ENCODE peak calls at places on chromosomes 11 and 22, in six cellular contexts. One of them, this sample, is unnamed.

GRCh38 chr11:102111787-102112653 is 1.8 kb downstream of the YAP1 start:
- DNase-seq in Calu3: no peak
- DNase-seq in GM23248: peak
- DNase-seq in thoracic aorta: peak
- DNase-seq in activated T-helper 1 cell treated with anti-CD3 and anti-CD28 coated beads, Interleukin-12 subunit alpha, Interleukin-12 subunit beta, Interleukin-2, Interleukin-4 antibody, amounts not matched to agents 30 ng/mL and 10 ng/mL and 1 ng/mL, durations not matched to agents 14 hours and 24 hours and 36 hours: no peak
- DNase-seq in psoas muscle: peak
- DNase-seq in this sample: peak

GRCh38 chr22:20267441-20268288 is 453 bp downstream of the RTN4R start:
- DNase-seq in GM23248: no peak
- DNase-seq in Calu3: peak
- DNase-seq in activated T-helper 1 cell treated with anti-CD3 and anti-CD28 coated beads, Interleukin-12 subunit alpha, Interleukin-12 subunit beta, Interleukin-2, Interleukin-4 antibody, amounts not matched to agents 30 ng/mL and 10 ng/mL and 1 ng/mL, durations not matched to agents 14 hours and 24 hours and 36 hours: no peak
- DNase-seq in thoracic aorta: no peak
- DNase-seq in psoas muscle: no peak
- DNase-seq in this sample: no peak

GRCh38 chr11:6757373-6757967 is 14.3 kb downstream of the OR2AG2 start:
- DNase-seq in GM23248: peak
- DNase-seq in Calu3: peak
- DNase-seq in thoracic aorta: no peak
- DNase-seq in psoas muscle: no peak
- DNase-seq in activated T-helper 1 cell treated with anti-CD3 and anti-CD28 coated beads, Interleukin-12 subunit alpha, Interleukin-12 subunit beta, Interleukin-2, Interleukin-4 antibody, amounts not matched to agents 30 ng/mL and 10 ng/mL and 1 ng/mL, durations not matched to agents 14 hours and 24 hours and 36 hours: peak
- DNase-seq in this sample: peak

GRCh38 chr22:35314161-35314942 is 14.7 kb downstream of the TOM1 start:
- DNase-seq in psoas muscle: no peak
- DNase-seq in thoracic aorta: no peak
- DNase-seq in Calu3: no peak
- DNase-seq in activated T-helper 1 cell treated with anti-CD3 and anti-CD28 coated beads, Interleukin-12 subunit alpha, Interleukin-12 subunit beta, Interleukin-2, Interleukin-4 antibody, amounts not matched to agents 30 ng/mL and 10 ng/mL and 1 ng/mL, durations not matched to agents 14 hours and 24 hours and 36 hours: no peak
- DNase-seq in GM23248: no peak
- DNase-seq in this sample: no peak

GRCh38 chr22:22068025-22068424 is 85.4 kb upstream of the TOP3B start:
- DNase-seq in Calu3: no peak
- DNase-seq in thoracic aorta: no peak
- DNase-seq in psoas muscle: no peak
- DNase-seq in activated T-helper 1 cell treated with anti-CD3 and anti-CD28 coated beads, Interleukin-12 subunit alpha, Interleukin-12 subunit beta, Interleukin-2, Interleukin-4 antibody, amounts not matched to agents 30 ng/mL and 10 ng/mL and 1 ng/mL, durations not matched to agents 14 hours and 24 hours and 36 hours: no peak
- DNase-seq in GM23248: no peak
- DNase-seq in this sample: no peak

GRCh38 chr11:28464252-28464867 is 356.2 kb downstream of the METTL15 start:
- DNase-seq in activated T-helper 1 cell treated with anti-CD3 and anti-CD28 coated beads, Interleukin-12 subunit alpha, Interleukin-12 subunit beta, Interleukin-2, Interleukin-4 antibody, amounts not matched to agents 30 ng/mL and 10 ng/mL and 1 ng/mL, durations not matched to agents 14 hours and 24 hours and 36 hours: no peak
- DNase-seq in psoas muscle: no peak
- DNase-seq in thoracic aorta: no peak
- DNase-seq in GM23248: no peak
- DNase-seq in Calu3: no peak
- DNase-seq in this sample: no peak

GRCh38 chr11:117824571-117825537 is at the start of gene FXYD2:
- DNase-seq in thoracic aorta: no peak
- DNase-seq in psoas muscle: peak
- DNase-seq in activated T-helper 1 cell treated with anti-CD3 and anti-CD28 coated beads, Interleukin-12 subunit alpha, Interleukin-12 subunit beta, Interleukin-2, Interleukin-4 antibody, amounts not matched to agents 30 ng/mL and 10 ng/mL and 1 ng/mL, durations not matched to agents 14 hours and 24 hours and 36 hours: no peak
- DNase-seq in GM23248: no peak
- DNase-seq in Calu3: no peak
- DNase-seq in this sample: no peak

GRCh38 chr11:119441898-119442243 is 18.9 kb upstream of the THY1 start:
- DNase-seq in thoracic aorta: no peak
- DNase-seq in activated T-helper 1 cell treated with anti-CD3 and anti-CD28 coated beads, Interleukin-12 subunit alpha, Interleukin-12 subunit beta, Interleukin-2, Interleukin-4 antibody, amounts not matched to agents 30 ng/mL and 10 ng/mL and 1 ng/mL, durations not matched to agents 14 hours and 24 hours and 36 hours: no peak
- DNase-seq in GM23248: no peak
- DNase-seq in psoas muscle: no peak
- DNase-seq in Calu3: no peak
- DNase-seq in this sample: no peak

GRCh38 chr11:46385169-46386004 is 3.9 kb downstream of the MDK start:
- DNase-seq in Calu3: no peak
- DNase-seq in psoas muscle: no peak
- DNase-seq in activated T-helper 1 cell treated with anti-CD3 and anti-CD28 coated beads, Interleukin-12 subunit alpha, Interleukin-12 subunit beta, Interleukin-2, Interleukin-4 antibody, amounts not matched to agents 30 ng/mL and 10 ng/mL and 1 ng/mL, durations not matched to agents 14 hours and 24 hours and 36 hours: no peak
- DNase-seq in GM23248: no peak
- DNase-seq in thoracic aorta: no peak
- DNase-seq in this sample: no peak

GRCh38 chr11:125398475-125398874 is 97.6 kb downstream of the FEZ1 start:
- DNase-seq in activated T-helper 1 cell treated with anti-CD3 and anti-CD28 coated beads, Interleukin-12 subunit alpha, Interleukin-12 subunit beta, Interleukin-2, Interleukin-4 antibody, amounts not matched to agents 30 ng/mL and 10 ng/mL and 1 ng/mL, durations not matched to agents 14 hours and 24 hours and 36 hours: no peak
- DNase-seq in Calu3: no peak
- DNase-seq in psoas muscle: no peak
- DNase-seq in thoracic aorta: no peak
- DNase-seq in GM23248: no peak
- DNase-seq in this sample: no peak

GRCh38 chr11:26730711-26731460 is 9.0 kb upstream of the SLC5A12 start:
- DNase-seq in activated T-helper 1 cell treated with anti-CD3 and anti-CD28 coated beads, Interleukin-12 subunit alpha, Interleukin-12 subunit beta, Interleukin-2, Interleukin-4 antibody, amounts not matched to agents 30 ng/mL and 10 ng/mL and 1 ng/mL, durations not matched to agents 14 hours and 24 hours and 36 hours: no peak
- DNase-seq in thoracic aorta: no peak
- DNase-seq in GM23248: peak
- DNase-seq in psoas muscle: no peak
- DNase-seq in Calu3: no peak
- DNase-seq in this sample: peak

GRCh38 chr22:37345863-37346514 is 63.7 kb downstream of the CYTH4 start:
- DNase-seq in activated T-helper 1 cell treated with anti-CD3 and anti-CD28 coated beads, Interleukin-12 subunit alpha, Interleukin-12 subunit beta, Interleukin-2, Interleukin-4 antibody, amounts not matched to agents 30 ng/mL and 10 ng/mL and 1 ng/mL, durations not matched to agents 14 hours and 24 hours and 36 hours: no peak
- DNase-seq in thoracic aorta: no peak
- DNase-seq in psoas muscle: no peak
- DNase-seq in Calu3: no peak
- DNase-seq in GM23248: peak
- DNase-seq in this sample: peak

GRCh38 chr22:30424471-30425326 is 869 bp upstream of the MTFP1 start:
- DNase-seq in activated T-helper 1 cell treated with anti-CD3 and anti-CD28 coated beads, Interleukin-12 subunit alpha, Interleukin-12 subunit beta, Interleukin-2, Interleukin-4 antibody, amounts not matched to agents 30 ng/mL and 10 ng/mL and 1 ng/mL, durations not matched to agents 14 hours and 24 hours and 36 hours: no peak
- DNase-seq in GM23248: peak
- DNase-seq in thoracic aorta: no peak
- DNase-seq in Calu3: peak
- DNase-seq in psoas muscle: no peak
- DNase-seq in this sample: no peak

GRCh38 chr22:25494774-25495173 is 69.7 kb upstream of the GRK3 start:
- DNase-seq in activated T-helper 1 cell treated with anti-CD3 and anti-CD28 coated beads, Interleukin-12 subunit alpha, Interleukin-12 subunit beta, Interleukin-2, Interleukin-4 antibody, amounts not matched to agents 30 ng/mL and 10 ng/mL and 1 ng/mL, durations not matched to agents 14 hours and 24 hours and 36 hours: no peak
- DNase-seq in thoracic aorta: no peak
- DNase-seq in psoas muscle: no peak
- DNase-seq in Calu3: no peak
- DNase-seq in GM23248: no peak
- DNase-seq in this sample: no peak

GRCh38 chr11:44226945-44227344 is 83.0 kb downstream of the ALX4 start:
- DNase-seq in activated T-helper 1 cell treated with anti-CD3 and anti-CD28 coated beads, Interleukin-12 subunit alpha, Interleukin-12 subunit beta, Interleukin-2, Interleukin-4 antibody, amounts not matched to agents 30 ng/mL and 10 ng/mL and 1 ng/mL, durations not matched to agents 14 hours and 24 hours and 36 hours: no peak
- DNase-seq in GM23248: no peak
- DNase-seq in Calu3: no peak
- DNase-seq in thoracic aorta: no peak
- DNase-seq in psoas muscle: no peak
- DNase-seq in this sample: no peak

GRCh38 chr11:46363455-46363920 is 16.2 kb downstream of the DGKZ start:
- DNase-seq in psoas muscle: peak
- DNase-seq in activated T-helper 1 cell treated with anti-CD3 and anti-CD28 coated beads, Interleukin-12 subunit alpha, Interleukin-12 subunit beta, Interleukin-2, Interleukin-4 antibody, amounts not matched to agents 30 ng/mL and 10 ng/mL and 1 ng/mL, durations not matched to agents 14 hours and 24 hours and 36 hours: no peak
- DNase-seq in thoracic aorta: no peak
- DNase-seq in GM23248: peak
- DNase-seq in Calu3: peak
- DNase-seq in this sample: peak

GRCh38 chr11:2525166-2525861 is 80.5 kb downstream of the KCNQ1 start:
- DNase-seq in psoas muscle: peak
- DNase-seq in activated T-helper 1 cell treated with anti-CD3 and anti-CD28 coated beads, Interleukin-12 subunit alpha, Interleukin-12 subunit beta, Interleukin-2, Interleukin-4 antibody, amounts not matched to agents 30 ng/mL and 10 ng/mL and 1 ng/mL, durations not matched to agents 14 hours and 24 hours and 36 hours: no peak
- DNase-seq in Calu3: no peak
- DNase-seq in GM23248: no peak
- DNase-seq in thoracic aorta: no peak
- DNase-seq in this sample: no peak

GRCh38 chr11:67436459-67437081 is 912 bp downstream of the PTPRCAP start:
- DNase-seq in activated T-helper 1 cell treated with anti-CD3 and anti-CD28 coated beads, Interleukin-12 subunit alpha, Interleukin-12 subunit beta, Interleukin-2, Interleukin-4 antibody, amounts not matched to agents 30 ng/mL and 10 ng/mL and 1 ng/mL, durations not matched to agents 14 hours and 24 hours and 36 hours: peak
- DNase-seq in GM23248: no peak
- DNase-seq in Calu3: no peak
- DNase-seq in psoas muscle: no peak
- DNase-seq in thoracic aorta: no peak
- DNase-seq in this sample: no peak

GRCh38 chr11:132576706-132577105 is 955.6 kb downstream of the OPCML start:
- DNase-seq in psoas muscle: no peak
- DNase-seq in activated T-helper 1 cell treated with anti-CD3 and anti-CD28 coated beads, Interleukin-12 subunit alpha, Interleukin-12 subunit beta, Interleukin-2, Interleukin-4 antibody, amounts not matched to agents 30 ng/mL and 10 ng/mL and 1 ng/mL, durations not matched to agents 14 hours and 24 hours and 36 hours: no peak
- DNase-seq in GM23248: peak
- DNase-seq in thoracic aorta: no peak
- DNase-seq in Calu3: no peak
- DNase-seq in this sample: peak

GRCh38 chr11:120324932-120325810 is at the start of gene TLCD5:
- DNase-seq in activated T-helper 1 cell treated with anti-CD3 and anti-CD28 coated beads, Interleukin-12 subunit alpha, Interleukin-12 subunit beta, Interleukin-2, Interleukin-4 antibody, amounts not matched to agents 30 ng/mL and 10 ng/mL and 1 ng/mL, durations not matched to agents 14 hours and 24 hours and 36 hours: peak
- DNase-seq in psoas muscle: peak
- DNase-seq in GM23248: peak
- DNase-seq in Calu3: peak
- DNase-seq in thoracic aorta: no peak
- DNase-seq in this sample: peak

GRCh38 chr11:66471142-66471541 is 4.4 kb downstream of the PELI3 start:
- DNase-seq in GM23248: no peak
- DNase-seq in activated T-helper 1 cell treated with anti-CD3 and anti-CD28 coated beads, Interleukin-12 subunit alpha, Interleukin-12 subunit beta, Interleukin-2, Interleukin-4 antibody, amounts not matched to agents 30 ng/mL and 10 ng/mL and 1 ng/mL, durations not matched to agents 14 hours and 24 hours and 36 hours: no peak
- DNase-seq in thoracic aorta: no peak
- DNase-seq in psoas muscle: no peak
- DNase-seq in Calu3: no peak
- DNase-seq in this sample: no peak

GRCh38 chr11:107272561-107272960 is 185.1 kb downstream of the CWF19L2 start:
- DNase-seq in GM23248: no peak
- DNase-seq in activated T-helper 1 cell treated with anti-CD3 and anti-CD28 coated beads, Interleukin-12 subunit alpha, Interleukin-12 subunit beta, Interleukin-2, Interleukin-4 antibody, amounts not matched to agents 30 ng/mL and 10 ng/mL and 1 ng/mL, durations not matched to agents 14 hours and 24 hours and 36 hours: no peak
- DNase-seq in Calu3: no peak
- DNase-seq in thoracic aorta: no peak
- DNase-seq in psoas muscle: no peak
- DNase-seq in this sample: no peak

GRCh38 chr22:35308480-35308945 is 8.8 kb downstream of the TOM1 start:
- DNase-seq in activated T-helper 1 cell treated with anti-CD3 and anti-CD28 coated beads, Interleukin-12 subunit alpha, Interleukin-12 subunit beta, Interleukin-2, Interleukin-4 antibody, amounts not matched to agents 30 ng/mL and 10 ng/mL and 1 ng/mL, durations not matched to agents 14 hours and 24 hours and 36 hours: no peak
- DNase-seq in thoracic aorta: no peak
- DNase-seq in Calu3: no peak
- DNase-seq in psoas muscle: no peak
- DNase-seq in GM23248: no peak
- DNase-seq in this sample: no peak

GRCh38 chr22:37643225-37643847 is 3.9 kb downstream of the SH3BP1 start:
- DNase-seq in activated T-helper 1 cell treated with anti-CD3 and anti-CD28 coated beads, Interleukin-12 subunit alpha, Interleukin-12 subunit beta, Interleukin-2, Interleukin-4 antibody, amounts not matched to agents 30 ng/mL and 10 ng/mL and 1 ng/mL, durations not matched to agents 14 hours and 24 hours and 36 hours: peak
- DNase-seq in GM23248: peak
- DNase-seq in thoracic aorta: peak
- DNase-seq in psoas muscle: peak
- DNase-seq in Calu3: peak
- DNase-seq in this sample: peak

GRCh38 chr11:72642815-72643511 is 31.3 kb downstream of the PDE2A start:
- DNase-seq in psoas muscle: peak
- DNase-seq in Calu3: peak
- DNase-seq in GM23248: peak
- DNase-seq in activated T-helper 1 cell treated with anti-CD3 and anti-CD28 coated beads, Interleukin-12 subunit alpha, Interleukin-12 subunit beta, Interleukin-2, Interleukin-4 antibody, amounts not matched to agents 30 ng/mL and 10 ng/mL and 1 ng/mL, durations not matched to agents 14 hours and 24 hours and 36 hours: peak
- DNase-seq in thoracic aorta: no peak
- DNase-seq in this sample: peak

GRCh38 chr22:48702573-48703264 is 1125.0 kb downstream of the BRD1 start:
- DNase-seq in activated T-helper 1 cell treated with anti-CD3 and anti-CD28 coated beads, Interleukin-12 subunit alpha, Interleukin-12 subunit beta, Interleukin-2, Interleukin-4 antibody, amounts not matched to agents 30 ng/mL and 10 ng/mL and 1 ng/mL, durations not matched to agents 14 hours and 24 hours and 36 hours: no peak
- DNase-seq in psoas muscle: no peak
- DNase-seq in Calu3: peak
- DNase-seq in GM23248: no peak
- DNase-seq in thoracic aorta: no peak
- DNase-seq in this sample: no peak

GRCh38 chr11:9266926-9267325 is 1.8 kb upstream of the DENND5A start:
- DNase-seq in activated T-helper 1 cell treated with anti-CD3 and anti-CD28 coated beads, Interleukin-12 subunit alpha, Interleukin-12 subunit beta, Interleukin-2, Interleukin-4 antibody, amounts not matched to agents 30 ng/mL and 10 ng/mL and 1 ng/mL, durations not matched to agents 14 hours and 24 hours and 36 hours: no peak
- DNase-seq in thoracic aorta: no peak
- DNase-seq in GM23248: no peak
- DNase-seq in Calu3: no peak
- DNase-seq in psoas muscle: no peak
- DNase-seq in this sample: no peak

GRCh38 chr11:119094816-119095065 is 6.9 kb downstream of the DPAGT1 start:
- DNase-seq in activated T-helper 1 cell treated with anti-CD3 and anti-CD28 coated beads, Interleukin-12 subunit alpha, Interleukin-12 subunit beta, Interleukin-2, Interleukin-4 antibody, amounts not matched to agents 30 ng/mL and 10 ng/mL and 1 ng/mL, durations not matched to agents 14 hours and 24 hours and 36 hours: peak
- DNase-seq in thoracic aorta: peak
- DNase-seq in GM23248: peak
- DNase-seq in psoas muscle: peak
- DNase-seq in Calu3: peak
- DNase-seq in this sample: peak

GRCh38 chr11:107988397-107989158 is 20.1 kb upstream of the CUL5 start:
- DNase-seq in thoracic aorta: no peak
- DNase-seq in psoas muscle: no peak
- DNase-seq in Calu3: no peak
- DNase-seq in activated T-helper 1 cell treated with anti-CD3 and anti-CD28 coated beads, Interleukin-12 subunit alpha, Interleukin-12 subunit beta, Interleukin-2, Interleukin-4 antibody, amounts not matched to agents 30 ng/mL and 10 ng/mL and 1 ng/mL, durations not matched to agents 14 hours and 24 hours and 36 hours: no peak
- DNase-seq in GM23248: no peak
- DNase-seq in this sample: no peak

GRCh38 chr11:34250732-34251639 is 106.8 kb downstream of the ABTB2 start:
- DNase-seq in GM23248: peak
- DNase-seq in psoas muscle: peak
- DNase-seq in Calu3: peak
- DNase-seq in thoracic aorta: peak
- DNase-seq in activated T-helper 1 cell treated with anti-CD3 and anti-CD28 coated beads, Interleukin-12 subunit alpha, Interleukin-12 subunit beta, Interleukin-2, Interleukin-4 antibody, amounts not matched to agents 30 ng/mL and 10 ng/mL and 1 ng/mL, durations not matched to agents 14 hours and 24 hours and 36 hours: peak
- DNase-seq in this sample: peak

GRCh38 chr11:113387605-113388211 is at the start of gene ANKK1:
- DNase-seq in thoracic aorta: no peak
- DNase-seq in Calu3: peak
- DNase-seq in GM23248: no peak
- DNase-seq in psoas muscle: no peak
- DNase-seq in activated T-helper 1 cell treated with anti-CD3 and anti-CD28 coated beads, Interleukin-12 subunit alpha, Interleukin-12 subunit beta, Interleukin-2, Interleukin-4 antibody, amounts not matched to agents 30 ng/mL and 10 ng/mL and 1 ng/mL, durations not matched to agents 14 hours and 24 hours and 36 hours: no peak
- DNase-seq in this sample: no peak

GRCh38 chr22:36737776-36738175 is 34.2 kb upstream of the CACNG2 start:
- DNase-seq in GM23248: no peak
- DNase-seq in activated T-helper 1 cell treated with anti-CD3 and anti-CD28 coated beads, Interleukin-12 subunit alpha, Interleukin-12 subunit beta, Interleukin-2, Interleukin-4 antibody, amounts not matched to agents 30 ng/mL and 10 ng/mL and 1 ng/mL, durations not matched to agents 14 hours and 24 hours and 36 hours: no peak
- DNase-seq in thoracic aorta: no peak
- DNase-seq in psoas muscle: peak
- DNase-seq in Calu3: no peak
- DNase-seq in this sample: no peak

GRCh38 chr11:57277845-57278720 is 41.0 kb upstream of the APLNR start:
- DNase-seq in GM23248: peak
- DNase-seq in thoracic aorta: peak
- DNase-seq in Calu3: peak
- DNase-seq in activated T-helper 1 cell treated with anti-CD3 and anti-CD28 coated beads, Interleukin-12 subunit alpha, Interleukin-12 subunit beta, Interleukin-2, Interleukin-4 antibody, amounts not matched to agents 30 ng/mL and 10 ng/mL and 1 ng/mL, durations not matched to agents 14 hours and 24 hours and 36 hours: no peak
- DNase-seq in psoas muscle: peak
- DNase-seq in this sample: peak

GRCh38 chr22:46501701-46502100 is 35.7 kb downstream of the CELSR1 start:
- DNase-seq in Calu3: peak
- DNase-seq in GM23248: peak
- DNase-seq in psoas muscle: peak
- DNase-seq in thoracic aorta: no peak
- DNase-seq in activated T-helper 1 cell treated with anti-CD3 and anti-CD28 coated beads, Interleukin-12 subunit alpha, Interleukin-12 subunit beta, Interleukin-2, Interleukin-4 antibody, amounts not matched to agents 30 ng/mL and 10 ng/mL and 1 ng/mL, durations not matched to agents 14 hours and 24 hours and 36 hours: no peak
- DNase-seq in this sample: peak

GRCh38 chr22:20015971-20016733 is 471 bp downstream of the ARVCF start:
- DNase-seq in Calu3: peak
- DNase-seq in GM23248: peak
- DNase-seq in psoas muscle: peak
- DNase-seq in activated T-helper 1 cell treated with anti-CD3 and anti-CD28 coated beads, Interleukin-12 subunit alpha, Interleukin-12 subunit beta, Interleukin-2, Interleukin-4 antibody, amounts not matched to agents 30 ng/mL and 10 ng/mL and 1 ng/mL, durations not matched to agents 14 hours and 24 hours and 36 hours: peak
- DNase-seq in thoracic aorta: no peak
- DNase-seq in this sample: no peak